ENCODE peak calls at places on chromosomes 5 and 9, in five cellular contexts. One of them, this sample, is unnamed. For H3K9me3, the result is how much of the 10 kb centered on the place peaks cover.

GRCh38 chr9:1495684-1496083 is 445.5 kb downstream of the DMRT2 start:
- DNase-seq in pancreas: no peak
- DNase-seq in uterus: no peak
- DNase-seq in DND-41: no peak
- DNase-seq in CD8-positive, alpha-beta memory T cell: no peak
- DNase-seq in this sample: no peak

GRCh38 chr5:108543486-108543885 is 161.6 kb upstream of the FBXL17 start:
- DNase-seq in uterus: no peak
- DNase-seq in DND-41: no peak
- DNase-seq in pancreas: no peak
- DNase-seq in CD8-positive, alpha-beta memory T cell: no peak
- DNase-seq in this sample: no peak

GRCh38 chr5:159120446-159120845 is 20.7 kb upstream of the EBF1 start:
- DNase-seq in DND-41: peak
- DNase-seq in uterus: no peak
- DNase-seq in CD8-positive, alpha-beta memory T cell: peak
- DNase-seq in pancreas: no peak
- DNase-seq in this sample: no peak

GRCh38 chr5:144141581-144141980 is 28.9 kb downstream of the YIPF5 start:
- DNase-seq in CD8-positive, alpha-beta memory T cell: no peak
- DNase-seq in uterus: no peak
- DNase-seq in DND-41: no peak
- DNase-seq in pancreas: no peak
- DNase-seq in this sample: no peak

GRCh38 chr5:74949976-74950375 is 83.8 kb upstream of the FAM169A start:
- DNase-seq in pancreas: no peak
- DNase-seq in DND-41: no peak
- DNase-seq in CD8-positive, alpha-beta memory T cell: no peak
- DNase-seq in uterus: no peak
- DNase-seq in this sample: no peak

GRCh38 chr9:129557192-129558036 is 63.5 kb downstream of the C9orf50 start:
- DNase-seq in uterus: no peak
- DNase-seq in pancreas: peak
- DNase-seq in CD8-positive, alpha-beta memory T cell: no peak
- DNase-seq in DND-41: no peak
- DNase-seq in this sample: no peak

GRCh38 chr5:180495991-180496741 is 2.0 kb downstream of the CNOT6 start:
- DNase-seq in CD8-positive, alpha-beta memory T cell: no peak
- DNase-seq in DND-41: no peak
- DNase-seq in uterus: no peak
- DNase-seq in pancreas: no peak
- DNase-seq in this sample: no peak

GRCh38 chr9:29440449-29440848 is 1867.2 kb upstream of the C9orf72 start:
- DNase-seq in DND-41: no peak
- DNase-seq in uterus: no peak
- DNase-seq in CD8-positive, alpha-beta memory T cell: no peak
- DNase-seq in pancreas: no peak
- DNase-seq in this sample: no peak

GRCh38 chr9:84137968-84138367 is 157.4 kb downstream of the RMI1 start:
- DNase-seq in CD8-positive, alpha-beta memory T cell: no peak
- DNase-seq in DND-41: no peak
- DNase-seq in uterus: no peak
- DNase-seq in pancreas: no peak
- DNase-seq in this sample: no peak

GRCh38 chr9:112166176-112167140 is 8.6 kb downstream of the SUSD1 start:
- DNase-seq in pancreas: no peak
- DNase-seq in uterus: no peak
- DNase-seq in DND-41: no peak
- DNase-seq in CD8-positive, alpha-beta memory T cell: no peak
- DNase-seq in this sample: no peak

GRCh38 chr9:121399883-121400607 is 30.0 kb upstream of the STOM start:
- DNase-seq in pancreas: no peak
- DNase-seq in uterus: no peak
- DNase-seq in CD8-positive, alpha-beta memory T cell: peak
- DNase-seq in DND-41: no peak
- DNase-seq in this sample: no peak

GRCh38 chr9:12964271-12964670 is 189.5 kb downstream of the LURAP1L start:
- DNase-seq in CD8-positive, alpha-beta memory T cell: no peak
- DNase-seq in DND-41: no peak
- DNase-seq in uterus: no peak
- DNase-seq in pancreas: no peak
- DNase-seq in this sample: no peak

GRCh38 chr5:159657298-159657697 is 259.0 kb upstream of the ADRA1B start:
- DNase-seq in CD8-positive, alpha-beta memory T cell: no peak
- DNase-seq in uterus: no peak
- DNase-seq in DND-41: no peak
- DNase-seq in pancreas: no peak
- DNase-seq in this sample: no peak

GRCh38 chr5:891117-891836 is 1.3 kb downstream of the BRD9 start:
- DNase-seq in uterus: no peak
- DNase-seq in DND-41: no peak
- DNase-seq in pancreas: no peak
- DNase-seq in CD8-positive, alpha-beta memory T cell: no peak
- DNase-seq in this sample: no peak

GRCh38 chr9:120942186-120943001 is 15.8 kb upstream of the TRAF1 start:
- DNase-seq in CD8-positive, alpha-beta memory T cell: no peak
- DNase-seq in DND-41: no peak
- DNase-seq in uterus: no peak
- DNase-seq in pancreas: no peak
- DNase-seq in this sample: no peak

GRCh38 chr5:178323541-178323865 is 90.9 kb upstream of the PHYKPL start:
- DNase-seq in CD8-positive, alpha-beta memory T cell: no peak
- DNase-seq in DND-41: no peak
- DNase-seq in uterus: no peak
- DNase-seq in pancreas: no peak
- DNase-seq in this sample: no peak

GRCh38 chr9:26081847-26082246 is 403.6 kb upstream of the TUSC1 start:
- DNase-seq in CD8-positive, alpha-beta memory T cell: no peak
- DNase-seq in uterus: no peak
- DNase-seq in DND-41: no peak
- DNase-seq in pancreas: no peak
- DNase-seq in this sample: no peak

GRCh38 chr5:57816108-57816507 is 333.5 kb upstream of the ACTBL2 start:
- DNase-seq in DND-41: no peak
- DNase-seq in pancreas: no peak
- DNase-seq in CD8-positive, alpha-beta memory T cell: no peak
- DNase-seq in uterus: no peak
- DNase-seq in this sample: no peak

GRCh38 chr5:109080481-109080880 is 329.3 kb downstream of the PJA2 start:
- DNase-seq in CD8-positive, alpha-beta memory T cell: no peak
- DNase-seq in uterus: no peak
- DNase-seq in pancreas: no peak
- DNase-seq in DND-41: no peak
- DNase-seq in this sample: no peak

GRCh38 chr5:84688566-84688965 is 303.9 kb upstream of the EDIL3 start:
- DNase-seq in CD8-positive, alpha-beta memory T cell: no peak
- DNase-seq in DND-41: no peak
- DNase-seq in uterus: no peak
- DNase-seq in pancreas: no peak
- DNase-seq in this sample: no peak

GRCh38 chr5:167844173-167844572 is 447.3 kb upstream of the WWC1 start:
- DNase-seq in DND-41: no peak
- DNase-seq in pancreas: no peak
- DNase-seq in uterus: no peak
- DNase-seq in CD8-positive, alpha-beta memory T cell: no peak
- DNase-seq in this sample: no peak

GRCh38 chr5:74974451-74975089 is 77.8 kb downstream of the GCNT4 start:
- DNase-seq in uterus: no peak
- DNase-seq in DND-41: no peak
- DNase-seq in pancreas: no peak
- DNase-seq in CD8-positive, alpha-beta memory T cell: peak
- DNase-seq in this sample: no peak

GRCh38 chr5:113574417-113574816 is 60.9 kb downstream of the YTHDC2 start:
- DNase-seq in CD8-positive, alpha-beta memory T cell: no peak
- DNase-seq in DND-41: no peak
- DNase-seq in uterus: no peak
- DNase-seq in pancreas: no peak
- DNase-seq in this sample: no peak

GRCh38 chr9:95627802-95628201 is 111.0 kb upstream of the PTCH1 start:
- DNase-seq in DND-41: no peak
- DNase-seq in CD8-positive, alpha-beta memory T cell: no peak
- DNase-seq in pancreas: no peak
- DNase-seq in uterus: no peak
- DNase-seq in this sample: no peak

DNA sequence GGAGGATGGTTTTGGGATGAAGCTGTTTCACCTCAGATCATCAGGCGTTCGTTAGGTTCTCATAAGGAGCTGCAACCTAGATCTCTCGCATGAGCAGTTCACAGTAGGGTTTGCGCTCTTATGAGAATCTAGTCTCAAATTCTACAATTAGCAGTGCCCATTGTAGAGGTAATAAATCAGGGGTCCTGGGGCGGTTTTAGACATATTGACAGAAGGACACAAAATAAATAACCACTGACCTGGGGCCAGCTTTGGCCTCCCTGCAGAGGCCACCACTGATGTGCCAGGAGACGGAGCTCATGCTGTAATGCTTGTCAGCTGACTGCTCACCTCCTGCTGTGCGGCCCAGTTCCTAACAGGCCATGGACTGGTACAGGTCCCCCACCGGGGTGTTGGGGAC is 67.6 kb upstream of the SPATA31D4 start:
- DNase-seq in CD8-positive, alpha-beta memory T cell: no peak
- DNase-seq in pancreas: no peak
- DNase-seq in DND-41: no peak
- DNase-seq in uterus: no peak
- DNase-seq in this sample: no peak
- H3K27ac ChIP-seq in CD8-positive, alpha-beta memory T cell: no peak
- H3K27ac ChIP-seq in pancreas: no peak
- H3K27ac ChIP-seq in DND-41: no peak
- H3K27ac ChIP-seq in uterus: no peak
- H3K27ac ChIP-seq in this sample: no peak

GRCh38 chr5:141245250-141245717 is at the start of gene PCDHB15:
- DNase-seq in pancreas: no peak
- DNase-seq in CD8-positive, alpha-beta memory T cell: no peak
- DNase-seq in DND-41: no peak
- DNase-seq in uterus: peak
- DNase-seq in this sample: no peak

GRCh38 chr5:141236516-141237313 is 8.5 kb upstream of the PCDHB15 start:
- DNase-seq in uterus: no peak
- DNase-seq in CD8-positive, alpha-beta memory T cell: no peak
- DNase-seq in pancreas: no peak
- DNase-seq in DND-41: no peak
- DNase-seq in this sample: no peak

GRCh38 chr5:141241496-141241895 is 3.7 kb upstream of the PCDHB15 start:
- DNase-seq in DND-41: no peak
- DNase-seq in CD8-positive, alpha-beta memory T cell: no peak
- DNase-seq in pancreas: no peak
- DNase-seq in uterus: no peak
- DNase-seq in this sample: no peak
- H3K9me3 ChIP-seq in DND-41: under half
- H3K9me3 ChIP-seq in CD8-positive, alpha-beta memory T cell: under half
- H3K9me3 ChIP-seq in pancreas: under half
- H3K9me3 ChIP-seq in uterus: half or more
- H3K9me3 ChIP-seq in this sample: half or more

GRCh38 chr9:71245651-71246050 is 124.2 kb upstream of the TRPM3 start:
- DNase-seq in uterus: no peak
- DNase-seq in DND-41: no peak
- DNase-seq in CD8-positive, alpha-beta memory T cell: no peak
- DNase-seq in pancreas: no peak
- DNase-seq in this sample: no peak
- H3K27ac ChIP-seq in uterus: no peak
- H3K27ac ChIP-seq in DND-41: no peak
- H3K27ac ChIP-seq in CD8-positive, alpha-beta memory T cell: no peak
- H3K27ac ChIP-seq in pancreas: no peak
- H3K27ac ChIP-seq in this sample: no peak

GRCh38 chr5:4555739-4556285 is 584.3 kb upstream of the ADAMTS16 start:
- DNase-seq in CD8-positive, alpha-beta memory T cell: no peak
- DNase-seq in uterus: no peak
- DNase-seq in DND-41: peak
- DNase-seq in pancreas: no peak
- DNase-seq in this sample: no peak
- H3K9me3 ChIP-seq in CD8-positive, alpha-beta memory T cell: under half
- H3K9me3 ChIP-seq in uterus: under half
- H3K9me3 ChIP-seq in DND-41: under half
- H3K9me3 ChIP-seq in pancreas: under half
- H3K9me3 ChIP-seq in this sample: under half

GRCh38 chr9:33151601-33152000 is 15.5 kb downstream of the B4GALT1 start:
- DNase-seq in DND-41: no peak
- DNase-seq in pancreas: no peak
- DNase-seq in CD8-positive, alpha-beta memory T cell: no peak
- DNase-seq in uterus: no peak
- DNase-seq in this sample: no peak
- H3K27ac ChIP-seq in DND-41: no peak
- H3K27ac ChIP-seq in pancreas: no peak
- H3K27ac ChIP-seq in CD8-positive, alpha-beta memory T cell: no peak
- H3K27ac ChIP-seq in uterus: peak
- H3K27ac ChIP-seq in this sample: peak

DNA sequence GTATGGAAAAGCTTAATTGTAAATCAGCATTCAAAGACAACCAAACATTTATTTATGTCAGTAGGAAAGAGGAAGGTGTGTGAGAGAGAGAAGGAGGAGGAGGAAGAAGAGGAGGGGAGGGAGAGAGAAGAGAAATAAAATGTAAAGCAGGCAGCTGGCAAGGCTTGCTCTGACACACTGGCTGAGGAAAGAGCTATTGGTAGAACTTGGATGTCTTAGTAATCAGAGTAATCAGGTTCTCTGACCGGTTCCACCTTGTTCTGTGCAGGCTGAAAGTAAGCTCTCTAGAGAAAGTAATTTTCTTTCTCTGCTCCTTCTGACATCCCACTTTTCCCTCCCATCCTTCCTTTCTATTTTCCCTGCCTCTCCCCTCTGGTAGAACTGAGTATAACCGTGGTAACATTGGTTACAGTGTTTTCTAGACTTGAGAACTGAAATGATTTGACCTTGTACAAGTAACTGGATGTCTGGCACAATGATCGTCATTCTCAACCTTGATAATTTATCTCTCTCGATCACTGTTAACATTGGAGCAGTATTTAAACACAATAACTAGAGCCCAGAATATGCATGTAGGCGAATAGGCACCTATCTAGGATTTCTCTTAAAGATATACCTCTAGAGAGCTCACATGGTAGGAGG is 33.3 kb downstream of the TLE4 start:
- DNase-seq in CD8-positive, alpha-beta memory T cell: no peak
- DNase-seq in DND-41: no peak
- DNase-seq in pancreas: no peak
- DNase-seq in uterus: no peak
- DNase-seq in this sample: no peak
- H3K9me3 ChIP-seq in CD8-positive, alpha-beta memory T cell: under half
- H3K9me3 ChIP-seq in DND-41: under half
- H3K9me3 ChIP-seq in pancreas: under half
- H3K9me3 ChIP-seq in uterus: under half
- H3K9me3 ChIP-seq in this sample: under half

This sample was measured in esophagus muscularis mucosa.